ENCODE peak calls at places on chromosomes 1 and 21, in seven cellular contexts. One of them, this sample, is unnamed.

GRCh38 chr1:67191668-67192520 is 25.6 kb downstream of the IL23R start:
- DNase-seq in substantia nigra: no peak
- DNase-seq in GDM1: no peak
- DNase-seq in EH: no peak
- DNase-seq in M059J: no peak
- DNase-seq in NCI-H146: no peak
- DNase-seq in activated CD4-positive, alpha-beta T cell treated with anti-CD3 and anti-CD28 coated beads, Interleukin-2, amount 50 U/mL, for 1 hour: no peak
- DNase-seq in this sample: no peak

GRCh38 chr1:37919277-37919676 is 27.6 kb downstream of the INPP5B start:
- DNase-seq in substantia nigra: no peak
- DNase-seq in GDM1: no peak
- DNase-seq in EH: peak
- DNase-seq in M059J: peak
- DNase-seq in NCI-H146: no peak
- DNase-seq in activated CD4-positive, alpha-beta T cell treated with anti-CD3 and anti-CD28 coated beads, Interleukin-2, amount 50 U/mL, for 1 hour: no peak
- DNase-seq in this sample: no peak

GRCh38 chr1:217153361-217153760 is 430.1 kb upstream of the ESRRG start:
- DNase-seq in substantia nigra: no peak
- DNase-seq in GDM1: no peak
- DNase-seq in EH: no peak
- DNase-seq in M059J: no peak
- DNase-seq in NCI-H146: no peak
- DNase-seq in activated CD4-positive, alpha-beta T cell treated with anti-CD3 and anti-CD28 coated beads, Interleukin-2, amount 50 U/mL, for 1 hour: no peak
- DNase-seq in this sample: no peak

GRCh38 chr1:203796223-203796747 is 862 bp downstream of the ZBED6 start:
- DNase-seq in substantia nigra: peak
- DNase-seq in GDM1: no peak
- DNase-seq in EH: peak
- DNase-seq in M059J: peak
- DNase-seq in NCI-H146: peak
- DNase-seq in activated CD4-positive, alpha-beta T cell treated with anti-CD3 and anti-CD28 coated beads, Interleukin-2, amount 50 U/mL, for 1 hour: no peak
- DNase-seq in this sample: no peak

GRCh38 chr21:31140025-31140424 is 101.7 kb upstream of the KRTAP19-8 start:
- DNase-seq in substantia nigra: no peak
- DNase-seq in GDM1: no peak
- DNase-seq in EH: no peak
- DNase-seq in M059J: no peak
- DNase-seq in NCI-H146: no peak
- DNase-seq in activated CD4-positive, alpha-beta T cell treated with anti-CD3 and anti-CD28 coated beads, Interleukin-2, amount 50 U/mL, for 1 hour: no peak
- DNase-seq in this sample: no peak

GRCh38 chr1:41343790-41344679 is 17.2 kb upstream of the FOXO6 start:
- DNase-seq in substantia nigra: no peak
- DNase-seq in GDM1: peak
- DNase-seq in EH: no peak
- DNase-seq in M059J: peak
- DNase-seq in NCI-H146: no peak
- DNase-seq in activated CD4-positive, alpha-beta T cell treated with anti-CD3 and anti-CD28 coated beads, Interleukin-2, amount 50 U/mL, for 1 hour: no peak
- DNase-seq in this sample: no peak

GRCh38 chr1:2133039-2133878 is 61.3 kb downstream of the FAAP20 start:
- DNase-seq in substantia nigra: peak
- DNase-seq in GDM1: peak
- DNase-seq in EH: peak
- DNase-seq in M059J: peak
- DNase-seq in NCI-H146: peak
- DNase-seq in activated CD4-positive, alpha-beta T cell treated with anti-CD3 and anti-CD28 coated beads, Interleukin-2, amount 50 U/mL, for 1 hour: peak
- DNase-seq in this sample: peak

GRCh38 chr21:27564684-27565280 is 597.9 kb upstream of the ADAMTS5 start:
- DNase-seq in substantia nigra: peak
- DNase-seq in GDM1: no peak
- DNase-seq in EH: peak
- DNase-seq in M059J: peak
- DNase-seq in NCI-H146: no peak
- DNase-seq in activated CD4-positive, alpha-beta T cell treated with anti-CD3 and anti-CD28 coated beads, Interleukin-2, amount 50 U/mL, for 1 hour: no peak
- DNase-seq in this sample: peak

GRCh38 chr1:30893776-30894507 is 14.6 kb downstream of the SDC3 start:
- DNase-seq in substantia nigra: no peak
- DNase-seq in GDM1: no peak
- DNase-seq in EH: no peak
- DNase-seq in M059J: no peak
- DNase-seq in NCI-H146: no peak
- DNase-seq in activated CD4-positive, alpha-beta T cell treated with anti-CD3 and anti-CD28 coated beads, Interleukin-2, amount 50 U/mL, for 1 hour: no peak
- DNase-seq in this sample: no peak

This sample was measured in head of caudate nucleus.